ENCODE peak calls at places on chromosomes 3 and 15, in six cellular contexts. S, X, J, O, E and T are unnamed samples.
A peak's percentile ranks its signal among the peaks of the same experiment; 100 is the strongest.

GRCh38 chr15:69673236-69673881 is 220.7 kb downstream of the RPLP1 start:
- DNase-seq in O (no peak), J (no peak), S (no peak), E (no peak), X (no peak), T (no peak)

GRCh38 chr15:39462691-39463090 is 118.2 kb upstream of the THBS1 start:
- DNase-seq in O (no peak), E (no peak), J (no peak), S (no peak), X (no peak), T (peak; percentile 45)

GRCh38 chr15:79115971-79116370 is 25.4 kb upstream of the RASGRF1 start:
- DNase-seq in E (no peak), O (no peak), S (no peak), X (no peak), J (no peak), T (no peak)

GRCh38 chr3:155771126-155771525 is 26.3 kb upstream of the PLCH1 start:
- DNase-seq in J (no peak), O (no peak), X (no peak), S (no peak), E (no peak), T (no peak)

GRCh38 chr3:148319161-148319915 is 378.4 kb upstream of the AGTR1 start:
- DNase-seq in J (no peak), S (no peak), O (no peak), E (no peak), X (no peak), T (peak; percentile 70)

GRCh38 chr15:51750942-51751686 is at the start of gene TMOD2:
- DNase-seq in J (peak; percentile 83), X (peak; percentile 63), E (peak; percentile 92), O (peak; percentile 83), S (peak; percentile 33), T (no peak)

GRCh38 chr15:39756806-39757522 is 25.7 kb downstream of the FSIP1 start:
- DNase-seq in X (peak; percentile 79), E (no peak), S (no peak), O (no peak), J (no peak), T (peak; percentile 81)

GRCh38 chr15:71118881-71119632 is 3.8 kb downstream of the THSD4 start:
- DNase-seq in S (no peak), J (no peak), E (no peak), O (no peak), X (no peak), T (no peak)

GRCh38 chr3:194274424-194275085 is 76.6 kb downstream of the CPN2 start:
- DNase-seq in J (peak; percentile 5), X (no peak), S (peak; percentile 16), E (no peak), O (no peak), T (peak; percentile 39)

GRCh38 chr3:3447671-3448070 is 268.2 kb upstream of the CRBN start:
- DNase-seq in S (no peak), X (no peak), J (no peak), E (no peak), O (no peak), T (no peak)

GRCh38 chr3:32452009-32452408 is 50.6 kb downstream of the CMTM6 start:
- DNase-seq in S (no peak), O (no peak), X (no peak), E (no peak), J (no peak), T (no peak)

GRCh38 chr3:31251083-31251482 is 281.6 kb upstream of the STT3B start:
- DNase-seq in E (no peak), J (no peak), X (no peak), O (no peak), S (no peak), T (no peak)

GRCh38 chr3:23501201-23501824 is 298.2 kb downstream of the UBE2E2 start:
- DNase-seq in J (no peak), X (peak; percentile 33), O (no peak), E (no peak), S (no peak), T (no peak)

GRCh38 chr15:51649659-51650521 is 27.3 kb upstream of the DMXL2 start:
- DNase-seq in S (peak; percentile 52), X (peak; percentile 73), E (no peak), O (no peak), J (no peak), T (peak; percentile 77)

GRCh38 chr3:72887723-72888545 is at the start of gene GXYLT2:
- DNase-seq in J (peak; percentile 79), X (peak; percentile 89), E (peak; percentile 76), O (peak; percentile 88), S (peak; percentile 80), T (peak; percentile 72)

GRCh38 chr3:37492977-37493471 is 318.6 kb upstream of the LRRFIP2 start:
- DNase-seq in J (no peak), X (no peak), S (no peak), O (no peak), E (no peak), T (peak; percentile 68)

GRCh38 chr3:112628038-112628437 is 12.9 kb downstream of the CCDC80 start:
- DNase-seq in O (no peak), X (no peak), E (no peak), J (no peak), S (no peak), T (peak; percentile 61)

GRCh38 chr3:51568041-51568440 is 29.5 kb downstream of the RAD54L2 start:
- DNase-seq in E (no peak), O (no peak), S (no peak), X (no peak), J (no peak), T (peak; percentile 17)

GRCh38 chr3:185658504-185658912 is 72.4 kb downstream of the SENP2 start:
- DNase-seq in X (no peak), S (peak; percentile 74), O (peak; percentile 86), J (peak; percentile 75), E (no peak), T (peak; percentile 100)

GRCh38 chr3:194497799-194498575 is 11.2 kb upstream of the ATP13A3 start:
- DNase-seq in O (no peak), E (no peak), J (no peak), S (no peak), X (no peak), T (peak; percentile 55)

GRCh38 chr3:13574083-13574797 is 25.3 kb downstream of the FBLN2 start:
- DNase-seq in S (no peak), X (peak; percentile 36), O (no peak), J (no peak), E (no peak), T (peak; percentile 43)

GRCh38 chr3:10766049-10766705 is 49.9 kb upstream of the SLC6A11 start:
- DNase-seq in O (no peak), E (no peak), S (no peak), X (no peak), J (no peak), T (no peak)

GRCh38 chr3:10762611-10763247 is 53.3 kb upstream of the SLC6A11 start:
- DNase-seq in E (no peak), J (no peak), X (no peak), S (no peak), O (no peak), T (no peak)

GRCh38 chr3:10763817-10764313 is 52.2 kb upstream of the SLC6A11 start:
- DNase-seq in X (no peak), E (no peak), J (no peak), O (no peak), S (no peak), T (no peak)

GRCh38 chr3:10763248-10763620 is 52.8 kb upstream of the SLC6A11 start:
- DNase-seq in J (no peak), E (no peak), O (no peak), X (no peak), S (no peak), T (no peak)

DNA sequence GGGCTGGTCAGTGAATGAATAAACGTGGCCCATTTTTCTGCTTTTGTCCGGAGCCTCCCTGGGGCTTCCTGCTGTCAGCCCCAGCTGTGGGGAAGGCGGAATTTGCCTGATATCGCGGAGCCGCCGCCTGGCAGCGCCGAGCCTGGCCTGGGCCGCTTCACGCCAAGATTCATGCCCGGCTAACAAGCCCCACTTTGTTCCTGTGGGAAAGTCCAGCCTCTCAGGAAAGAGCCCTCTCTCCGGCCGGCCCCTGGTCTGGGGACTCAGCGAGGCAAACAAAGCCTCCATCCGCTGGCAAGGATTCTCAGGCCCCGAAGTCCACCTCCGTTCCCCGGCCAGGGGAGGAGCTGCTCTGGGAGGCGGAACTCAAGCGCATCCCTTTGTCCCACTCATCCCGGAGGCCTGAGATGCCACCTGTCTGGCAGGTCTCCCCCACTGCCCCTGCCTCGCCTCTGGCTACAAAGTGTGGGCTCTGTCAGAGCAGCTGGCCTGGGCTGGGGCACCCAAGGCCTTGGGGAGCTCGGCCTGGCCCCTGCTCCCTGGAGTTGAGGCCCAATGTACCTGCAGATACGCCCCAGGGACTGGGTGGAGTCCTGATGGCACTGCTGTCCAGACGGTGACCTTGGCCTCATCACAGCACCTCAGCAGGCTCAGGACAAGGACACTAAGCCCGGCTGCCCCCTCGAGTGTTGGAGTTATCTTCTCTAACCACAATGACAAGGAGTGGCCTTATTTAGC is 51.5 kb upstream of the SLC6A11 start:
- DNase-seq in O (no peak), E (no peak), J (no peak), X (no peak), S (no peak), T (no peak)
- TF ChIP-seq CTCF in O (no peak), E (no peak), J (no peak), X (no peak), S (no peak), T (no peak)

DNA sequence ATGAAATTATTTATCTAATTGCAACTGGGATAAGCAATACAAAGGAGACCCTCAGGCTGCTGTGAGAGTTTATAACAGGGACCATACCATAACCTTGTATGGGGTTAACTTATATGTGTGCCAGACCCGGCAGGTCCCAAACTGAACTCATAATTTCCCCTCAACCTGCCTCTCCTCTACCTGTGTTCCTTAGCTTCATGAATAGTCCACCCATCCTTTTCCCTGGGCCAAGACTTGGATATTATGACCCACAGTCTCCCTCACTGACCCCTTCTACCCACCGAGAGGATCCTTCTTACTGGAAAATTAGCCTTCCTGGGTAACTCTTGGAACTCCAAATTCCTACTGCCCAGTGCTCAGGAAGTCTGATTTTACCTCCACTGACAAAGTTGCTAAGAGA is 3.4 kb upstream of the TSPAN3 start:
- DNase-seq in S (no peak), O (no peak), E (no peak), X (no peak), J (no peak), T (no peak)
- H3K4me3 ChIP-seq in S (no peak overlapping the region), O (no peak overlapping the region), E (no peak overlapping the region), X (no peak overlapping the region), J (no peak overlapping the region), T (no peak overlapping the region)

GRCh38 chr3:49563766-49564165 is 9.5 kb downstream of the BSN start:
- DNase-seq in E (no peak), O (no peak), S (no peak), X (no peak), J (peak; percentile 31), T (no peak)
- TF ChIP-seq CTCF in E (no peak), O (no peak), S (no peak), X (no peak), J (no peak), T (no peak)

DNA sequence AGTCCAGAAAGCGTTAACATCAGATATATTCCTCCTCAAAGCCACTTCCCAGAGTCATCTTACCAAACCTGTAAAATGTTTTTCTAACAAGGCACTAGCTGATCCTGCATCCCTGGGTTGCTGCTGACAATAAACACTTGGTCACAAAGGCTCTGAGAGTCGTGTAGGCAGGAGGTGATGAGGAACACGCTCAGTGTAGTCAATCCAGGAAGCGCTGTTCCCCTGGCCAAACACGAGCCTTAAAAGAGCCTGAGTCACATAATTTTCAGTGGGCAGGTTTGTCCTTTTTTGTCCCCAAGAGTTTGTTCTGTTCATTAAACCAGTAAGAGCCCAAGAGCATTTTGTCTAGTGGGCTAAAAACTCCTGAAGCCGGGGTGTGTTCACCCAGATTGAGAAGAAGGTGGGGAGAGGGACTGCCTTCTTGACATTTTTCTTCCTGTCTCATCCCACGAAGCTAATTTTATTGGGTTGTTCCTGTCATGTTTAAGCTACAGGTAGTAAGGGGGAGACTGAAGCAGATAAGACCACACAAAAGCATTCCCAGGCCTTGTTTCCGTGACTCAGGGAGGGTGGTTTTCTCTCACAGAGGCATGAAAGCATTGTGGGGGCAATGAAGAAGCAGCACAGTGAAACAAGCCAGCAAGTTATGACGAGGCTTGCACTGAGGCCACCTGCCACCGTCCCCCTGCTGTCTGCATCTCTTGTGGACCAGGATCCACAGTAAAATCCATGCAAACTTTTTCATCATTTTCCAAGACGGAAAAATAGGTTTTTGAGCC is 73.7 kb downstream of the FOXB1 start:
- DNase-seq in E (no peak), X (no peak), J (no peak), O (no peak), S (no peak), T (no peak)
- H3K4me3 ChIP-seq in E (no peak overlapping the region), X (no peak overlapping the region), J (no peak overlapping the region), O (no peak overlapping the region), S (no peak overlapping the region), T (no peak overlapping the region)